ENCODE peak calls at places on chromosomes 2 and 18, in seven cellular contexts. I, M, G, N, H, R and F are unnamed samples.

GRCh38 chr2:54274781-54275242 is 18.8 kb upstream of the TSPYL6 start:
- DNase-seq in R (no peak), M (no peak), G (no peak), H (peak), I (peak), N (no peak), F (no peak)

GRCh38 chr2:233801357-233802131 is 23.4 kb downstream of the MROH2A start:
- DNase-seq in N (no peak), I (peak), R (no peak), G (no peak), H (no peak), M (no peak), F (no peak)

GRCh38 chr2:111662039-111662740 is 221.8 kb downstream of the ANAPC1 start:
- DNase-seq in R (no peak), H (no peak), I (no peak), M (no peak), N (no peak), G (no peak), F (no peak)

GRCh38 chr2:236641051-236641450 is 71.4 kb downstream of the ACKR3 start:
- DNase-seq in R (no peak), M (no peak), H (no peak), G (no peak), N (no peak), I (no peak), F (no peak)

GRCh38 chr2:48228345-48228684 is 301.6 kb upstream of the STON1 start:
- DNase-seq in R (no peak), H (no peak), N (no peak), G (no peak), I (no peak), M (no peak), F (no peak)

GRCh38 chr18:9814431-9814830 is 71.3 kb upstream of the TXNDC2 start:
- DNase-seq in R (no peak), I (peak), G (no peak), H (no peak), M (no peak), N (no peak), F (no peak)

GRCh38 chr18:24913507-24914147 is 438.3 kb downstream of the ZNF521 start:
- DNase-seq in H (peak), G (no peak), M (no peak), R (no peak), I (no peak), N (peak), F (no peak)

GRCh38 chr2:237648016-237648381 is 20.6 kb downstream of the LRRFIP1 start:
- DNase-seq in H (no peak), R (no peak), N (no peak), G (no peak), I (no peak), M (no peak), F (no peak)

GRCh38 chr2:79591281-79591680 is 78.4 kb downstream of the CTNNA2 start:
- DNase-seq in H (no peak), I (no peak), M (no peak), G (no peak), N (no peak), R (no peak), F (no peak)

GRCh38 chr2:229378386-229378785 is 107.3 kb upstream of the PID1 start:
- DNase-seq in H (no peak), N (no peak), I (no peak), R (no peak), G (no peak), M (no peak), F (no peak)

GRCh38 chr2:148876190-148876588 is 1.2 kb downstream of the KIF5C start:
- DNase-seq in R (no peak), I (no peak), H (no peak), G (no peak), N (no peak), M (peak), F (peak)

GRCh38 chr2:53632714-53633113 is 134.9 kb upstream of the CHAC2 start:
- DNase-seq in I (peak), G (no peak), N (no peak), H (peak), R (no peak), M (peak), F (no peak)

GRCh38 chr2:43097650-43098049 is 128.8 kb downstream of the ZFP36L2 start:
- DNase-seq in R (no peak), G (no peak), N (no peak), I (no peak), H (no peak), M (no peak), F (no peak)

GRCh38 chr2:168215813-168216212 is 31.6 kb downstream of the STK39 start:
- DNase-seq in R (no peak), H (no peak), I (no peak), G (no peak), N (no peak), M (no peak), F (no peak)

GRCh38 chr2:7037340-7038333 is 120.4 kb downstream of the RNF144A start:
- DNase-seq in M (peak), H (peak), R (peak), G (peak), N (peak), I (peak), F (peak)

GRCh38 chr2:11710632-11711381 is 35.6 kb upstream of the LPIN1 start:
- DNase-seq in H (no peak), N (peak), R (no peak), M (no peak), I (no peak), G (no peak), F (no peak)

GRCh38 chr18:60202702-60203101 is 169.9 kb downstream of the MC4R start:
- DNase-seq in I (no peak), G (no peak), R (no peak), M (no peak), N (no peak), H (no peak), F (no peak)

GRCh38 chr2:31057691-31058090 is 80.5 kb downstream of the GALNT14 start:
- DNase-seq in N (no peak), M (no peak), H (no peak), I (no peak), R (no peak), G (no peak), F (no peak)

GRCh38 chr2:120551540-120551939 is 184.1 kb upstream of the GLI2 start:
- DNase-seq in N (no peak), G (no peak), M (no peak), H (no peak), I (no peak), R (peak), F (no peak)

GRCh38 chr2:98479959-98480524 is 35.4 kb downstream of the INPP4A start:
- DNase-seq in I (peak), N (peak), G (no peak), M (peak), H (peak), R (no peak), F (peak)

GRCh38 chr2:108934151-108934550 is 54.9 kb downstream of the EDAR start:
- DNase-seq in M (no peak), N (no peak), I (no peak), R (no peak), G (no peak), H (no peak), F (no peak)

GRCh38 chr2:186641807-186642321 is 52.0 kb upstream of the FAM171B start:
- DNase-seq in I (peak), G (no peak), H (peak), R (peak), M (peak), N (peak), F (no peak)

GRCh38 chr2:179305125-179305524 is 40.5 kb upstream of the SESTD1 start:
- DNase-seq in R (no peak), H (no peak), N (no peak), G (no peak), I (no peak), M (no peak), F (no peak)

GRCh38 chr2:235360446-235360845 is 133.4 kb upstream of the AGAP1 start:
- DNase-seq in H (no peak), I (no peak), G (no peak), N (no peak), R (no peak), M (no peak), F (no peak)

GRCh38 chr18:6210349-6211173 is 204.2 kb downstream of the L3MBTL4 start:
- DNase-seq in G (no peak), M (no peak), R (no peak), I (no peak), H (no peak), N (no peak), F (no peak)

GRCh38 chr2:16513626-16514025 is 152.0 kb downstream of the CYRIA start:
- DNase-seq in R (no peak), I (no peak), M (no peak), N (no peak), G (no peak), H (no peak), F (no peak)

GRCh38 chr2:109339519-109339991 is 210.6 kb downstream of the SH3RF3 start:
- DNase-seq in N (no peak), H (peak), I (no peak), R (no peak), G (no peak), M (no peak), F (no peak)

GRCh38 chr2:42342795-42343241 is 18.2 kb downstream of the COX7A2L start:
- DNase-seq in I (no peak), M (no peak), N (no peak), G (no peak), R (no peak), H (no peak), F (no peak)

GRCh38 chr2:165239230-165239629 is at the start of gene SCN2A:
- DNase-seq in N (peak), G (no peak), R (peak), M (peak), I (peak), H (peak), F (no peak)